ENCODE peak calls at places on chromosomes 16 and 17, in nine cellular contexts. A is stimulated activated CD8-positive, alpha-beta memory T cell treated with anti-CD3 and anti-CD28 coated beads, Interleukin-7, amount 100 ng/mL, for 1 hour; K is stimulated activated CD4-positive, alpha-beta T cell treated with anti-CD3 and anti-CD28 coated beads, TNF-alpha, amount 100 ng/mL, for 1 hour; F is NCI-H345; J is lower leg skin; U is AG04450; H is T-helper 1 cell; I is left colon; W is iPS DF 6.9. B is an unnamed sample.

GRCh38 chr17:83137523-83137922 is 58.1 kb downstream of the METRNL start:
- DNase-seq in A (no peak), K (no peak), F (no peak), J (no peak), U (no peak), H (no peak), I (no peak), W (no peak), B (no peak)

GRCh38 chr17:78961571-78961970 is 18.2 kb downstream of the LGALS3BP start:
- DNase-seq in A (no peak), K (no peak), F (no peak), J (no peak), U (no peak), H (no peak), I (no peak), W (no peak), B (no peak)

GRCh38 chr17:15947976-15948752 is 3.2 kb downstream of the ADORA2B start:
- DNase-seq in A (no peak), K (no peak), F (no peak), J (no peak), U (no peak), H (no peak), I (peak), W (no peak), B (no peak)

GRCh38 chr16:72848759-72849664 is 198.9 kb downstream of the ZFHX3 start:
- DNase-seq in A (no peak), K (no peak), F (peak), J (peak), U (peak), H (no peak), I (peak), W (no peak), B (no peak)

GRCh38 chr16:30941600-30942420 is 7.1 kb upstream of the ORAI3 start:
- DNase-seq in A (peak), K (peak), F (peak), J (no peak), U (no peak), H (peak), I (peak), W (no peak), B (no peak)

GRCh38 chr16:49854227-49855203 is 1.4 kb downstream of the ZNF423 start:
- DNase-seq in A (no peak), K (no peak), F (no peak), J (no peak), U (no peak), H (no peak), I (peak), W (no peak), B (no peak)

GRCh38 chr16:65227041-65227835 is 105.4 kb upstream of the CDH11 start:
- DNase-seq in A (no peak), K (no peak), F (no peak), J (no peak), U (no peak), H (no peak), I (no peak), W (no peak), B (no peak)

GRCh38 chr16:9297437-9298113 is 206.1 kb downstream of the HAPSTR1 start:
- DNase-seq in A (no peak), K (no peak), F (no peak), J (no peak), U (no peak), H (no peak), I (no peak), W (peak), B (peak)

GRCh38 chr17:21382560-21383495 is 6.7 kb downstream of the KCNJ12 start:
- DNase-seq in A (no peak), K (no peak), F (peak), J (no peak), U (no peak), H (no peak), I (no peak), W (no peak), B (no peak)

GRCh38 chr17:28178800-28179199 is 136.3 kb downstream of the NLK start:
- DNase-seq in A (no peak), K (no peak), F (no peak), J (no peak), U (no peak), H (no peak), I (no peak), W (no peak), B (no peak)

B was measured in NT2/D1.